ENCODE peak calls at places on chromosome 3, in four cellular contexts. One of them, this sample, is unnamed.
A peak's percentile ranks its signal among the peaks of the same experiment; 100 is the strongest.

GRCh38 chr3:194541483-194541882 is 54.7 kb upstream of the ATP13A3 start:
- DNase-seq in stomach: no peak
- DNase-seq in gastrocnemius medialis: no peak
- DNase-seq in astrocyte: no peak
- DNase-seq in this sample: no peak

GRCh38 chr3:57856675-57857074 is 100.6 kb downstream of the SLMAP start:
- DNase-seq in stomach: no peak
- DNase-seq in gastrocnemius medialis: no peak
- DNase-seq in astrocyte: no peak
- DNase-seq in this sample: peak; percentile 33

GRCh38 chr3:110198717-110199587 is 861.6 kb upstream of the DPPA4 start:
- DNase-seq in stomach: no peak
- DNase-seq in gastrocnemius medialis: no peak
- DNase-seq in astrocyte: peak; percentile 4
- DNase-seq in this sample: no peak

GRCh38 chr3:141021261-141021660 is 29.9 kb upstream of the SPSB4 start:
- DNase-seq in stomach: no peak
- DNase-seq in gastrocnemius medialis: no peak
- DNase-seq in astrocyte: peak; percentile 68
- DNase-seq in this sample: no peak

GRCh38 chr3:72274511-72275295 is 489.8 kb upstream of the PROK2 start:
- DNase-seq in stomach: peak; percentile 62
- DNase-seq in gastrocnemius medialis: peak; percentile 28
- DNase-seq in astrocyte: peak; percentile 71
- DNase-seq in this sample: no peak

GRCh38 chr3:157789162-157789561 is 285.9 kb upstream of the VEPH1 start:
- DNase-seq in stomach: no peak
- DNase-seq in gastrocnemius medialis: no peak
- DNase-seq in astrocyte: peak; percentile 11
- DNase-seq in this sample: peak; percentile 87

GRCh38 chr3:126752303-126753190 is 48.5 kb downstream of the CHCHD6 start:
- DNase-seq in stomach: peak; percentile 76
- DNase-seq in gastrocnemius medialis: peak; percentile 66
- DNase-seq in astrocyte: peak; percentile 55
- DNase-seq in this sample: peak; percentile 74

GRCh38 chr3:20648294-20648693 is 462.3 kb upstream of the SGO1 start:
- DNase-seq in stomach: no peak
- DNase-seq in gastrocnemius medialis: no peak
- DNase-seq in astrocyte: peak; percentile 91
- DNase-seq in this sample: peak; percentile 59

GRCh38 chr3:144011251-144011799 is 39.7 kb downstream of the DIPK2A start:
- DNase-seq in stomach: no peak
- DNase-seq in gastrocnemius medialis: no peak
- DNase-seq in astrocyte: peak; percentile 25
- DNase-seq in this sample: peak; percentile 75

GRCh38 chr3:23992051-23992628 is 47.1 kb downstream of the NR1D2 start:
- DNase-seq in stomach: no peak
- DNase-seq in gastrocnemius medialis: no peak
- DNase-seq in astrocyte: peak; percentile 73
- DNase-seq in this sample: peak; percentile 14

GRCh38 chr3:14920536-14920935 is 26.8 kb upstream of the NR2C2 start:
- DNase-seq in stomach: peak; percentile 13
- DNase-seq in gastrocnemius medialis: no peak
- DNase-seq in astrocyte: no peak
- DNase-seq in this sample: no peak

GRCh38 chr3:115272036-115272824 is 125.1 kb upstream of the ZBTB20 start:
- DNase-seq in stomach: no peak
- DNase-seq in gastrocnemius medialis: peak; percentile 36
- DNase-seq in astrocyte: peak; percentile 92
- DNase-seq in this sample: no peak

GRCh38 chr3:149464706-149465328 is 9.7 kb upstream of the TM4SF4 start:
- DNase-seq in stomach: no peak
- DNase-seq in gastrocnemius medialis: no peak
- DNase-seq in astrocyte: no peak
- DNase-seq in this sample: no peak

GRCh38 chr3:47803478-47804025 is 614 bp downstream of the DHX30 start:
- DNase-seq in stomach: no peak
- DNase-seq in gastrocnemius medialis: no peak
- DNase-seq in astrocyte: no peak
- DNase-seq in this sample: no peak

GRCh38 chr3:29440321-29441019 is 159.6 kb downstream of the RBMS3 start:
- DNase-seq in stomach: no peak
- DNase-seq in gastrocnemius medialis: peak; percentile 22
- DNase-seq in astrocyte: peak; percentile 44
- DNase-seq in this sample: peak; percentile 19

GRCh38 chr3:159761377-159761776 is 227.3 kb upstream of the IL12A start:
- DNase-seq in stomach: peak; percentile 44
- DNase-seq in gastrocnemius medialis: no peak
- DNase-seq in astrocyte: peak; percentile 43
- DNase-seq in this sample: peak; percentile 66

GRCh38 chr3:169780738-169781137 is 7.5 kb downstream of the MYNN start:
- DNase-seq in stomach: no peak
- DNase-seq in gastrocnemius medialis: no peak
- DNase-seq in astrocyte: no peak
- DNase-seq in this sample: no peak

GRCh38 chr3:171838218-171838720 is 4.9 kb upstream of the TMEM212 start:
- DNase-seq in stomach: no peak
- DNase-seq in gastrocnemius medialis: peak; percentile 58
- DNase-seq in astrocyte: peak; percentile 67
- DNase-seq in this sample: no peak

GRCh38 chr3:160355826-160356225 is 43.2 kb downstream of the IFT80 start:
- DNase-seq in stomach: no peak
- DNase-seq in gastrocnemius medialis: no peak
- DNase-seq in astrocyte: no peak
- DNase-seq in this sample: no peak

GRCh38 chr3:164451083-164451910 is 627.0 kb downstream of the SI start:
- DNase-seq in stomach: no peak
- DNase-seq in gastrocnemius medialis: peak; percentile 59
- DNase-seq in astrocyte: no peak
- DNase-seq in this sample: no peak

GRCh38 chr3:131933665-131934064 is 101.1 kb downstream of the CPNE4 start:
- DNase-seq in stomach: no peak
- DNase-seq in gastrocnemius medialis: no peak
- DNase-seq in astrocyte: no peak
- DNase-seq in this sample: no peak

GRCh38 chr3:196149922-196150321 is 61.3 kb downstream of the ZDHHC19 start:
- DNase-seq in stomach: no peak
- DNase-seq in gastrocnemius medialis: no peak
- DNase-seq in astrocyte: no peak
- DNase-seq in this sample: no peak

GRCh38 chr3:14991148-14991742 is 43.9 kb downstream of the NR2C2 start:
- DNase-seq in stomach: no peak
- DNase-seq in gastrocnemius medialis: no peak
- DNase-seq in astrocyte: no peak
- DNase-seq in this sample: no peak

DNA sequence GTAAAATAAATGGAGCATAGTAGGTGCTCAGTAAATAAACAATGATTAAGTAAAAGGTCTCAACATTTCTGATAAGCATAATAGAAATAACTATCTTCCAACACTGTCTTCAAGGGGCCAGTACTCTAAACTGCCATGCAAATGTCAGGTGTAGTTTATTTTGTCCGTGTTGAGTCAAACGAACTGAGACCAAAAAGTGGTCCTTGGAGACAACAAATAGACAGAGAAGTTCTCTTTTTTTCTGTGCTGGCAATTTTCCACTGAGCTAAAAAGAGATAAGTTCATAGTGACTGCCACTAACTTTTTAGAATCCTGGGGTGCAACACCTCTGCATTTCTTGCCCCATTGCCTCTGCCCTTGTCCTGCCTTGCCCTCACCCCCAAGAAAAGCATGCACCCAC is 14.7 kb upstream of the MBNL1 start:
- DNase-seq in stomach: no peak
- DNase-seq in gastrocnemius medialis: no peak
- DNase-seq in astrocyte: no peak
- DNase-seq in this sample: no peak
- H3K4me1 ChIP-seq in stomach: peaks cover 47% of the 10 kb centered on the region
- H3K4me1 ChIP-seq in gastrocnemius medialis: peaks cover 11% of the 10 kb centered on the region
- H3K4me1 ChIP-seq in astrocyte: peaks cover 17% of the 10 kb centered on the region
- H3K4me1 ChIP-seq in this sample: peaks cover 15% of the 10 kb centered on the region

DNA sequence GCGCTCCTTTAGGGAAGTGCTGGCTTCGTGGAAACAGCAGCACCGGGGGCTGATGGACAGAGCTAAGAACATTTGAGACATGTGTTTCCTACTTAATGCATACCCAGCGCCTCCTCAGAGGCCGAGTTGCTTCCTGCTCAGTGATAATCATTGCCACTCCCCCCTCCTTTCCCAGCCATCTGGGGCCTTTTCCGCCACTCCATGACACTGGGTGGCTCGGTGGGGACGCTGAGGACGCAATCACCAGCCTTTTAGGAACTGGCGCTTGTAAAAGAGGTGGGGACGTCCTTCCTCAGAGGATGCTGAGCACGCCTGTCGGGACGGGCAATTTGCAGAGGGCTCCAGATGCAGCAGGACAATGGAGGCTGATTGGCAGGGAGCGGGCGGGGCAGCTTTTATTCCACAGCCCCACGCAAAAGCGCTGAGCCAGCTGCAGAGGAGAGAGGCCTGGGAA is 22.2 kb upstream of the IQSEC1 start:
- DNase-seq in stomach: no peak
- DNase-seq in gastrocnemius medialis: no peak
- DNase-seq in astrocyte: no peak
- DNase-seq in this sample: no peak
- H3K27ac ChIP-seq in stomach: no peak overlapping the region
- H3K27ac ChIP-seq in gastrocnemius medialis: no peak overlapping the region
- H3K27ac ChIP-seq in astrocyte: no peak overlapping the region
- H3K27ac ChIP-seq in this sample: no peak overlapping the region

GRCh38 chr3:122299872-122300460 is 25.1 kb upstream of the CSTA start:
- DNase-seq in stomach: no peak
- DNase-seq in gastrocnemius medialis: no peak
- DNase-seq in astrocyte: no peak
- DNase-seq in this sample: peak; percentile 82

GRCh38 chr3:122295286-122295685 is 29.8 kb upstream of the CSTA start:
- DNase-seq in stomach: no peak
- DNase-seq in gastrocnemius medialis: peak; percentile 17
- DNase-seq in astrocyte: no peak
- DNase-seq in this sample: peak; percentile 18

GRCh38 chr3:122301063-122301462 is 24.0 kb upstream of the CSTA start:
- DNase-seq in stomach: no peak
- DNase-seq in gastrocnemius medialis: no peak
- DNase-seq in astrocyte: no peak
- DNase-seq in this sample: no peak

GRCh38 chr3:122298239-122298638 is 26.8 kb upstream of the CSTA start:
- DNase-seq in stomach: no peak
- DNase-seq in gastrocnemius medialis: no peak
- DNase-seq in astrocyte: no peak
- DNase-seq in this sample: peak; percentile 13

DNA sequence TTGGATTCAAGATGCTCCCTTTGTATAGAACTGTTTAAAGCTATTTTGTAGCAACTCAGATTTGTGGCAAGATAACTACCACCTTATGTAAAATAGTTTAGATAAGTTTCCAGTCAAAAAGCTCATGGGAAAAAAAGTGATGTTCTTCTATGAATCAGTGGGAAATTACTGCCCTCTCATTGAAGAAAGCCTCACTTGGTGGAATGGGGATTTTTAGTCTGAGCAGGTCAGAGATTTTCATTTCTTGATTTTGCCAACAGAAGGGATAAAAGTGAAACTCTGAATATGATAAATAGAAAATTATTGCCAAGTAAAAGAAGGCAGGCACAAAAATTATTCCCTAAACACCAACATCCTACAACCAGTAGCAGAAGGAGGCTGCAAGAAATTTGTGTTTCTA is 25.8 kb upstream of the CSTA start:
- DNase-seq in stomach: no peak
- DNase-seq in gastrocnemius medialis: no peak
- DNase-seq in astrocyte: no peak
- DNase-seq in this sample: no peak
- H3K4me1 ChIP-seq in stomach: peaks cover 13% of the 10 kb centered on the region
- H3K4me1 ChIP-seq in gastrocnemius medialis: no peaks in the 10 kb centered on the region
- H3K4me1 ChIP-seq in astrocyte: no peaks in the 10 kb centered on the region
- H3K4me1 ChIP-seq in this sample: peaks cover 8% of the 10 kb centered on the region

DNA sequence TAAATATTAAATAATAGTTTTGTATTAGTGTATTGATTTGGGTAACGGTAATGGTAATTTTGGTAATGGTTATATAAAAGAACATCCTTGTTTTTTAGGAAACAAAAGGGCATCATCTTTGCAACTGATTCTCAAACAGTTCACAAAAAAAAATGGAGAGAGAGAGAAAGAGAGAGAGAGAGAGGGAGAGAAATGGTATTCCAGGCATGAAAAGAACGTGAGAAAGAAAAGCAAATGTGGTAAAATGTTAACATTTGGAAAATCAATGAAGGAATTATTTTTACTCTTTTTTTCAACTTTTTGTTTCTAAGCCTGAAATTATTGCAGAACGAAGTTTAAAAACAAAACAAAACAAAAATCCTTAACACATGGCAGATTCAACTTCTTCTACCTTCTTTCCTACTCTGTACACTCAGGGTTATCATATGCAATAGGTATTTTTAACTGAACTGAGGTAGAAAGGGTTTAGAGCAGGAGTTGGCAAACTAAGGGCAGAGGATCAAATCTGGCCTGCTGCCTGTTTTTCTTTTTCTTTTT is 2.2 kb upstream of the GLB1 start:
- DNase-seq in stomach: no peak
- DNase-seq in gastrocnemius medialis: no peak
- DNase-seq in astrocyte: no peak
- DNase-seq in this sample: no peak
- H3K27ac ChIP-seq in stomach: no peak overlapping the region
- H3K27ac ChIP-seq in gastrocnemius medialis: no peak overlapping the region
- H3K27ac ChIP-seq in astrocyte: no peak overlapping the region
- H3K27ac ChIP-seq in this sample: no peak overlapping the region

This sample was measured in PC-3.